ENCODE peak calls at places on chromosome X, in ten cellular contexts. Z, Q, C, T, X, D, N, O, K and V are unnamed samples.

GRCh38 chrX:77597511-77597910 is 150.3 kb downstream of the FGF16 start:
- DNase-seq in D (no peak), C (no peak), Q (no peak), O (no peak), T (no peak), Z (no peak), K (no peak), X (no peak), N (no peak), V (no peak)

GRCh38 chrX:49073641-49074575 is at the start of gene PRAF2:
- DNase-seq in N (peak; percentile 92), C (peak; percentile 91), X (peak; percentile 93), T (peak; percentile 95), O (peak; percentile 82), K (peak; percentile 83), Q (peak; percentile 93), Z (peak; percentile 93), D (peak; percentile 59), V (peak; percentile 97)

GRCh38 chrX:41447897-41448296 is 754 bp downstream of the NYX start:
- DNase-seq in K (no peak), C (no peak), N (no peak), Q (no peak), Z (no peak), T (no peak), O (no peak), X (no peak), D (no peak), V (no peak)

GRCh38 chrX:264634-265455 is 16.3 kb upstream of the PLCXD1 start:
- DNase-seq in C (no peak), Z (peak; percentile 70), Q (no peak), N (no peak), X (no peak), K (no peak), O (no peak), D (no peak), T (peak; percentile 46), V (peak; percentile 25)

GRCh38 chrX:9370888-9371287 is 94.0 kb upstream of the TBL1X start:
- DNase-seq in O (no peak), D (no peak), Z (no peak), X (no peak), T (no peak), N (no peak), Q (no peak), K (no peak), C (no peak), V (no peak)

GRCh38 chrX:68498044-68498507 is 775 bp upstream of the YIPF6 start:
- DNase-seq in T (no peak), O (no peak), Z (no peak), C (no peak), X (no peak), Q (no peak), N (no peak), K (no peak), D (no peak), V (no peak)

GRCh38 chrX:12901486-12901885 is 4.9 kb upstream of the TLR8 start:
- DNase-seq in X (peak; percentile 75), O (peak; percentile 36), D (peak; percentile 46), N (peak; percentile 28), K (peak; percentile 48), Q (peak; percentile 49), C (peak; percentile 52), T (peak; percentile 67), Z (peak; percentile 70), V (peak; percentile 87)

GRCh38 chrX:1462596-1463251 is 10.0 kb upstream of the ASMTL start:
- DNase-seq in D (no peak), N (no peak), X (peak; percentile 11), Q (no peak), Z (peak; percentile 49), O (peak; percentile 61), T (peak; percentile 17), C (peak; percentile 91), K (no peak), V (peak; percentile 65)

GRCh38 chrX:19990519-19991349 is at the start of gene BCLAF3:
- DNase-seq in Z (peak; percentile 94), O (peak; percentile 81), Q (peak; percentile 90), T (peak; percentile 94), X (peak; percentile 88), K (peak; percentile 79), C (peak; percentile 78), N (peak; percentile 84), D (peak; percentile 87), V (peak; percentile 97)

GRCh38 chrX:45803383-45803921 is 602.8 kb upstream of the DIPK2B start:
- DNase-seq in Z (peak; percentile 73), N (peak; percentile 7), O (no peak), X (no peak), K (peak; percentile 98), Q (no peak), C (no peak), T (no peak), D (no peak), V (no peak)

GRCh38 chrX:139158256-139158655 is 372.3 kb upstream of the F9 start:
- DNase-seq in D (no peak), T (peak; percentile 58), O (no peak), X (peak; percentile 2), C (no peak), Z (no peak), N (no peak), Q (no peak), K (peak; percentile 2), V (no peak)

GRCh38 chrX:120671963-120672362 is 42.1 kb upstream of the C1GALT1C1 start:
- DNase-seq in K (no peak), O (no peak), C (no peak), D (no peak), T (no peak), Q (no peak), X (no peak), Z (no peak), N (no peak), V (no peak)

GRCh38 chrX:129876734-129877395 is 29.1 kb upstream of the UTP14A start:
- DNase-seq in K (peak; percentile 37), O (no peak), N (peak; percentile 88), C (no peak), D (no peak), Z (peak; percentile 17), T (no peak), X (no peak), Q (peak; percentile 7), V (no peak)

GRCh38 chrX:154541896-154542722 is 4.5 kb downstream of the G6PD start:
- DNase-seq in X (peak; percentile 38), N (peak; percentile 53), T (peak; percentile 79), Z (peak; percentile 89), O (no peak), K (peak; percentile 84), Q (no peak), C (peak; percentile 60), D (no peak), V (peak; percentile 88)

GRCh38 chrX:17859609-17860178 is 1.4 kb downstream of the RAI2 start:
- DNase-seq in D (no peak), X (peak; percentile 47), Z (no peak), K (no peak), T (peak; percentile 66), Q (peak; percentile 44), N (peak; percentile 33), O (no peak), C (peak; percentile 48), V (no peak)

GRCh38 chrX:140765043-140765784 is 55.7 kb downstream of the LINC00632 start:
- DNase-seq in K (no peak), Z (peak; percentile 61), X (no peak), N (no peak), Q (no peak), T (no peak), C (no peak), O (no peak), D (no peak), V (no peak)

GRCh38 chrX:107686026-107686425 is 57.7 kb downstream of the PRPS1 start:
- DNase-seq in O (no peak), T (no peak), Q (no peak), Z (no peak), K (no peak), D (no peak), C (no peak), N (no peak), X (no peak), V (no peak)

GRCh38 chrX:127879585-127879984 is 172.6 kb downstream of the ACTRT1 start:
- DNase-seq in O (no peak), X (no peak), Q (no peak), Z (no peak), T (no peak), K (no peak), N (no peak), C (no peak), D (no peak), V (no peak)

GRCh38 chrX:54237014-54237413 is 54.0 kb upstream of the FAM120C start:
- DNase-seq in O (no peak), D (no peak), C (no peak), K (no peak), X (no peak), Z (no peak), Q (no peak), N (no peak), T (no peak), V (no peak)

GRCh38 chrX:103157511-103158316 is 57.2 kb upstream of the BEX4 start:
- DNase-seq in K (peak; percentile 22), Q (peak; percentile 48), D (peak; percentile 0), T (no peak), O (no peak), N (peak; percentile 13), Z (peak; percentile 68), X (peak; percentile 40), C (no peak), V (no peak)

GRCh38 chrX:118228041-118228440 is 111.4 kb upstream of the KLHL13 start:
- DNase-seq in N (no peak), Z (peak; percentile 55), X (no peak), K (no peak), O (no peak), T (no peak), D (no peak), Q (no peak), C (no peak), V (no peak)

GRCh38 chrX:28988246-28988645 is 401.0 kb downstream of the IL1RAPL1 start:
- DNase-seq in Q (peak; percentile 46), D (no peak), O (no peak), Z (no peak), C (no peak), T (no peak), X (no peak), N (no peak), K (no peak), V (no peak)

GRCh38 chrX:115029869-115030564 is 12.6 kb upstream of the IL13RA2 start:
- DNase-seq in Z (peak; percentile 36), D (no peak), N (no peak), K (no peak), C (no peak), X (peak; percentile 8), T (no peak), Q (no peak), O (no peak), V (no peak)

GRCh38 chrX:111181883-111182400 is 86.0 kb downstream of the PAK3 start:
- DNase-seq in X (no peak), D (no peak), Q (peak; percentile 98), K (no peak), Z (no peak), O (no peak), C (no peak), N (no peak), T (no peak), V (no peak)

GRCh38 chrX:23822397-23822796 is 39.4 kb downstream of the SAT1 start:
- DNase-seq in N (peak; percentile 94), Q (peak; percentile 55), T (no peak), X (no peak), O (no peak), Z (peak; percentile 36), D (no peak), K (no peak), C (no peak), V (no peak)

GRCh38 chrX:18828832-18829404 is 121.5 kb downstream of the PPEF1 start:
- DNase-seq in N (peak; percentile 3), C (no peak), X (no peak), Q (no peak), K (peak; percentile 28), O (no peak), T (no peak), D (no peak), Z (no peak), V (no peak)

GRCh38 chrX:131762802-131763234 is 218.9 kb downstream of the OR13H1 start:
- DNase-seq in N (no peak), C (no peak), O (no peak), X (no peak), Q (peak; percentile 63), Z (peak; percentile 79), T (no peak), D (no peak), K (peak; percentile 70), V (no peak)

GRCh38 chrX:113802837-113803236 is 781.0 kb upstream of the HTR2C start:
- DNase-seq in X (no peak), C (no peak), T (no peak), Q (no peak), N (no peak), D (no peak), K (no peak), O (no peak), Z (peak; percentile 27), V (no peak)